ENCODE peak calls at places on chromosomes 12 and 14, in six cellular contexts. H is IMR-90, O is A549, M is GM12878, B is SK-N-SH, E is HepG2. C is an unnamed sample.

GRCh38 chr14:91349481-91350074 is 68.0 kb downstream of the CCDC88C start:
- DNase-seq in H (no peak), O (no peak), M (peak), B (no peak), E (no peak), C (no peak)

GRCh38 chr12:39619316-39619659 is 315 bp downstream of the ABCD2 start:
- DNase-seq in H (no peak), O (no peak), M (no peak), B (peak), E (no peak), C (no peak)

GRCh38 chr14:36981832-36982528 is 190.4 kb downstream of the SLC25A21 start:
- DNase-seq in H (peak), O (peak), M (no peak), B (no peak), E (no peak), C (no peak)

GRCh38 chr14:33676135-33676566 is 274.7 kb downstream of the EGLN3 start:
- DNase-seq in H (no peak), O (peak), M (no peak), B (peak), E (peak), C (peak)

GRCh38 chr12:49777800-49778748 is 36.7 kb downstream of the TMBIM6 start:
- DNase-seq in H (peak), O (peak), M (no peak), B (no peak), E (peak), C (peak)

GRCh38 chr12:6916426-6917200 is 2.2 kb downstream of the ENO2 start:
- DNase-seq in H (no peak), O (no peak), M (no peak), B (no peak), E (no peak), C (no peak)

GRCh38 chr12:131104464-131105350 is 151.0 kb downstream of the ADGRD1 start:
- DNase-seq in H (peak), O (peak), M (no peak), B (peak), E (peak), C (peak)

GRCh38 chr12:129119537-129119936 is 266.3 kb downstream of the GLT1D1 start:
- DNase-seq in H (no peak), O (no peak), M (no peak), B (no peak), E (no peak), C (no peak)

GRCh38 chr12:55728932-55729591 is at the start of gene CD63:
- DNase-seq in H (peak), O (peak), M (no peak), B (peak), E (peak), C (peak)

GRCh38 chr12:116142936-116143882 is 134.3 kb downstream of the MED13L start:
- DNase-seq in H (peak), O (no peak), M (no peak), B (no peak), E (no peak), C (no peak)

GRCh38 chr12:51850933-51851244 is 2.4 kb upstream of the FIGNL2 start:
- DNase-seq in H (no peak), O (no peak), M (no peak), B (no peak), E (no peak), C (no peak)

GRCh38 chr12:198708-199107 is 15.2 kb downstream of the SLC6A12 start:
- DNase-seq in H (no peak), O (no peak), M (no peak), B (no peak), E (no peak), C (no peak)

GRCh38 chr14:105605501-105606304 is 79.3 kb downstream of the TMEM121 start:
- DNase-seq in H (no peak), O (no peak), M (no peak), B (no peak), E (no peak), C (no peak)

GRCh38 chr12:71456316-71456715 is 16.7 kb downstream of the LGR5 start:
- DNase-seq in H (no peak), O (no peak), M (no peak), B (no peak), E (no peak), C (no peak)

GRCh38 chr12:38282886-38283285 is 33.7 kb upstream of the ALG10B start:
- DNase-seq in H (no peak), O (no peak), M (no peak), B (no peak), E (no peak), C (no peak)

GRCh38 chr12:31832740-31833540 is 104.1 kb upstream of the AMN1 start:
- DNase-seq in H (no peak), O (no peak), M (peak), B (no peak), E (no peak), C (peak)

GRCh38 chr14:93976477-93977057 is at the start of gene ASB2:
- DNase-seq in H (peak), O (no peak), M (no peak), B (no peak), E (no peak), C (no peak)

GRCh38 chr12:84033162-84033561 is 879.4 kb downstream of the SLC6A15 start:
- DNase-seq in H (no peak), O (no peak), M (no peak), B (no peak), E (no peak), C (no peak)

GRCh38 chr12:22088886-22089285 is 42.9 kb downstream of the CMAS start:
- DNase-seq in H (no peak), O (no peak), M (no peak), B (no peak), E (no peak), C (no peak)

GRCh38 chr12:31521972-31522371 is 69.0 kb downstream of the DENND5B start:
- DNase-seq in H (peak), O (no peak), M (no peak), B (no peak), E (no peak), C (no peak)

GRCh38 chr12:93773122-93773871 is 96.1 kb downstream of the CRADD start:
- DNase-seq in H (peak), O (no peak), M (no peak), B (no peak), E (no peak), C (no peak)

GRCh38 chr12:108701779-108702435 is 29.4 kb downstream of the CORO1C start:
- DNase-seq in H (peak), O (no peak), M (no peak), B (no peak), E (no peak), C (no peak)

GRCh38 chr12:55822228-55822627 is 4.4 kb downstream of the ORMDL2 start:
- DNase-seq in H (no peak), O (peak), M (no peak), B (no peak), E (peak), C (no peak)

GRCh38 chr12:131507094-131507493 is 203.8 kb upstream of the SFSWAP start:
- DNase-seq in H (no peak), O (no peak), M (no peak), B (peak), E (no peak), C (no peak)

GRCh38 chr14:23182372-23183014 is 967 bp downstream of the SLC7A8 start:
- DNase-seq in H (no peak), O (no peak), M (no peak), B (no peak), E (no peak), C (no peak)

GRCh38 chr14:81751198-81751597 is 217.5 kb upstream of the SEL1L start:
- DNase-seq in H (no peak), O (no peak), M (no peak), B (no peak), E (no peak), C (no peak)

GRCh38 chr12:121187501-121187900 is 22.4 kb upstream of the P2RX4 start:
- DNase-seq in H (no peak), O (no peak), M (no peak), B (no peak), E (no peak), C (no peak)

GRCh38 chr12:121184984-121185894 is 24.7 kb upstream of the P2RX4 start:
- DNase-seq in H (no peak), O (no peak), M (no peak), B (no peak), E (no peak), C (no peak)

GRCh38 chr12:121186826-121187225 is 23.1 kb upstream of the P2RX4 start:
- DNase-seq in H (no peak), O (no peak), M (no peak), B (no peak), E (no peak), C (no peak)

GRCh38 chr12:121182222-121182896 is 27.6 kb upstream of the P2RX4 start:
- DNase-seq in H (no peak), O (no peak), M (no peak), B (no peak), E (no peak), C (no peak)

GRCh38 chr12:121184425-121184824 is 25.5 kb upstream of the P2RX4 start:
- DNase-seq in H (no peak), O (no peak), M (no peak), B (no peak), E (no peak), C (no peak)
- TF ChIP-seq SMC3 in H (no peak), O (no peak), M (no peak), B (no peak), E (no peak), C (no peak)

GRCh38 chr14:103772078-103772712 is 56.6 kb downstream of the ZFYVE21 start:
- DNase-seq in H (no peak), O (no peak), M (no peak), B (no peak), E (no peak), C (no peak)

GRCh38 chr14:103775506-103775905 is 59.9 kb downstream of the ZFYVE21 start:
- DNase-seq in H (no peak), O (no peak), M (no peak), B (no peak), E (no peak), C (no peak)

GRCh38 chr14:103770500-103770899 is 54.9 kb downstream of the ZFYVE21 start:
- DNase-seq in H (no peak), O (no peak), M (no peak), B (no peak), E (no peak), C (no peak)

GRCh38 chr14:103767306-103767894 is 51.8 kb downstream of the ZFYVE21 start:
- DNase-seq in H (peak), O (no peak), M (no peak), B (no peak), E (no peak), C (no peak)

DNA sequence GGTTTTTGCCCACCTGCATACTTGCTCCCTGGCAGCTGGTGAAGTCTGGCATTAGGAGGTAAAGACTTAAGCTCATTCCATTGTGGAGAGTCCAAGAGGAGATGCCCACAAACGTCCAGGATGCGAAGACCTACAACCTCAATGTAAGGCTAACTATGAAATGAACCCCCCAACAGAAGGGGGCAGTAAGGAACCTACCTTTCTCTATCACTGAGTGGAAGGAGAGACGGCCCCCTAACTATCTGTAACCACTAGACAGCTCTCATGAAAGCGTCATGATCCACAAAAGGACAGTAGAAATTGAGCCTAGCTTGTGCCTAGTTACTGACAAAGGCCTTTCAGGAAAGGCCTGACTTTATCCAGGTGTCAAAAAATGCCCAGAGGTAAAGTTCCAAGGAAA is 55.3 kb downstream of the ZFYVE21 start:
- DNase-seq in H (no peak), O (no peak), M (no peak), B (no peak), E (no peak), C (no peak)
- TF ChIP-seq CTCF in H (no peak), O (no peak), M (no peak), B (no peak), E (peak), C (peak)

DNA sequence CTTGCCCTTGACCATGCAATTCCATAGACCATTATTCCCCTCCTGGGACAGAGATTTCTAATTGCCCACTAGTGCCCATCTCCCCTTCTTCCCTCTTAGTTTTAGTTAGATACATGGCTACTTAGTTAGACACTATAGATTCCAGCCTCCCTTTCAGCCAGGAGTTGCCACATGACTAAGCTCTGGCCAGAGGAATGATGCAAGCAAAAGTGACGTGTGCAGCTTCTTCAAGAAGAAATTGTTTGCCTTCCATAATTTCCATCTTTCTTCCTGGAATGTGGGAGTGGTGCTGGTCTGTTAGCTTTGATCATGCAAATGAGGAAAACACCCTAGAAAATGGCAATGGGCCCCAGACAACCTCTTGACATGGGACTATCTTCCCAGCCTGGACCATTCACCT is 21.4 kb downstream of the CCDC177 start:
- DNase-seq in H (peak), O (no peak), M (no peak), B (no peak), E (no peak), C (no peak)
- TF ChIP-seq SMC3 in H (no peak), O (no peak), M (no peak), B (no peak), E (no peak), C (no peak)

DNA sequence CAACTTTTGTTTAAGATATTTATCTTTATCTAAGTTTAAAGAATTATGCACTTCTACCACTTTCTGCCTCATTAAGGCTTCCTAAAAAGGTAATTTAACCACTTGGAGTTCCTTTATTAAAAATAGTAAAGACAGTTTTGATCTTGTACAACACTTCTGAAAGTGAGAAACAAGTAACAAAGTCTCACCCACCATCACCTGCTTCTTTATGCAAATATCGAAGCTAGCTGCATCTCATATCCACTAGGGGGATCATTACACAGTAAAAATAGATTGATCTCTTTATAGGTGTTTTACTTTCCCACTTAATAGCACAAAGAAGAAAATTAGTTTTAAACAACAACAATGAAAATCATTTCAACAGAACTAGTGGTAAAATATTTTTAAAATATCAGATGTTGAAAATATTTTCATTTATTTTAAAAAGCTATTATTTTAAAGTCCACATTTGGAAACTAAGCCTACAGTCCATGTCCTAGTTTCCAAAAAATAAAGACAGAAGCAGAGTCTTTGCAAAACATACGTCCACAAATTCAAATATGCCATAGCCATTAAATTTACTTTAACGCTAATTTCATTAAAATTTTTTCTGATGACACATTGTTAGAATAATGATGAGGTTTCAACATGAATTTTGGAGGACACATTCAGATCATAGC is 160.0 kb upstream of the SOX5 start:
- DNase-seq in H (peak), O (no peak), M (peak), B (peak), E (peak), C (no peak)
- TF ChIP-seq CTCF in H (peak), O (no peak), M (peak), B (peak), E (peak), C (peak)